ENCODE peak calls at places on chromosomes 4 and X, in six cellular contexts. D is IMR-90, K is neuronal stem cell, Q is mesenchymal stem cell, T is ovary, X is SK-N-SH. E is an unnamed sample. For H3K4me1, the result is how much of the 10 kb centered on the place peaks cover.

GRCh38 chrX:136778914-136779313 is 1.8 kb downstream of the ARHGEF6 start:
- DNase-seq in D (no peak), K (no peak), Q (no peak), T (no peak), X (no peak), E (no peak)

GRCh38 chr4:104491396-104491821 is 3.3 kb downstream of the CXXC4 start:
- DNase-seq in D (no peak), K (peak), Q (peak), T (peak), X (peak), E (peak)

GRCh38 chr4:154137320-154137905 is 348.5 kb upstream of the SFRP2 start:
- DNase-seq in D (no peak), K (no peak), Q (no peak), T (no peak), X (no peak), E (no peak)

GRCh38 chrX:9148626-9149385 is 114.9 kb upstream of the FAM9B start:
- DNase-seq in D (peak), K (no peak), Q (peak), T (no peak), X (no peak), E (no peak)

GRCh38 chr4:17336524-17336941 is 175.4 kb downstream of the QDPR start:
- DNase-seq in D (peak), K (no peak), Q (no peak), T (no peak), X (no peak), E (no peak)

GRCh38 chrX:151984891-151985290 is 10.4 kb upstream of the GABRE start:
- DNase-seq in D (no peak), K (no peak), Q (no peak), T (no peak), X (no peak), E (no peak)

GRCh38 chr4:152045781-152046571 is 285.2 kb upstream of the GATB start:
- DNase-seq in D (no peak), K (peak), Q (peak), T (peak), X (no peak), E (peak)

GRCh38 chrX:101931104-101931493 is 728 bp downstream of the ZMAT1 start:
- DNase-seq in D (no peak), K (peak), Q (no peak), T (no peak), X (peak), E (no peak)

GRCh38 chrX:2967998-2968909 is 38.1 kb upstream of the ARSH start:
- DNase-seq in D (peak), K (no peak), Q (no peak), T (no peak), X (no peak), E (no peak)

GRCh38 chrX:65673857-65674350 is 6.5 kb downstream of the MSN start:
- DNase-seq in D (no peak), K (no peak), Q (no peak), T (no peak), X (no peak), E (no peak)

GRCh38 chr4:5710065-5710961 is 688 bp upstream of the EVC start:
- DNase-seq in D (peak), K (peak), Q (peak), T (no peak), X (peak), E (peak)

GRCh38 chr4:7516116-7516772 is 81.5 kb upstream of the PSAPL1 start:
- DNase-seq in D (no peak), K (no peak), Q (no peak), T (peak), X (no peak), E (no peak)
- H3K4me1 ChIP-seq in D (under half), K (under half), Q (under half), T (under half), X (under half), E (under half)

GRCh38 chr4:2866891-2867290 is 23.2 kb downstream of the ADD1 start:
- DNase-seq in D (peak), K (no peak), Q (peak), T (no peak), X (no peak), E (no peak)
- H3K4me1 ChIP-seq in D (under half), K (under half), Q (under half), T (under half), X (under half), E (under half)

GRCh38 chr4:87030606-87031441 is 96.0 kb downstream of the AFF1 start:
- DNase-seq in D (peak), K (no peak), Q (peak), T (no peak), X (peak), E (no peak)
- H3K4me1 ChIP-seq in D (under half), K (under half), Q (under half), T (under half), X (under half), E (under half)

GRCh38 chr4:54228563-54229501 is at the start of gene PDGFRA:
- DNase-seq in D (peak), K (peak), Q (peak), T (peak), X (peak), E (peak)
- H3K4me1 ChIP-seq in D (under half), K (under half), Q (half or more), T (under half), X (under half), E (under half)

E was measured in HAP-1.